ENCODE peak calls at places on chromosomes 7 and 10, in four cellular contexts. D, E, A and K are unnamed samples.

GRCh38 chr10:79112898-79113431 is 44.2 kb downstream of the ZMIZ1 start:
- DNase-seq in A (no peak), D (peak; percentile 92), E (peak; percentile 36), K (no peak)

GRCh38 chr10:97168645-97169044 is 17.1 kb downstream of the SLIT1 start:
- DNase-seq in A (no peak), D (no peak), E (no peak), K (no peak)

GRCh38 chr7:131147604-131148003 is 180.1 kb upstream of the MKLN1 start:
- DNase-seq in E (no peak), D (no peak), A (no peak), K (no peak)

GRCh38 chr10:80612261-80612660 is 74.6 kb downstream of the SH2D4B start:
- DNase-seq in A (no peak), D (no peak), E (no peak), K (no peak)

GRCh38 chr10:87608756-87609155 is 50.9 kb upstream of the PAPSS2 start:
- DNase-seq in E (no peak), A (no peak), D (no peak), K (no peak)

GRCh38 chr10:78413294-78414055 is 379.8 kb downstream of the RPS24 start:
- DNase-seq in E (no peak), D (peak; percentile 31), A (no peak), K (no peak)

GRCh38 chr7:1696671-1697498 is 26.8 kb downstream of the ELFN1 start:
- DNase-seq in D (no peak), A (no peak), E (no peak), K (no peak)

GRCh38 chr10:127999801-128000200 is 92.9 kb downstream of the PTPRE start:
- DNase-seq in A (no peak), E (no peak), D (no peak), K (no peak)

GRCh38 chr7:97555845-97556431 is 175.9 kb upstream of the TAC1 start:
- DNase-seq in E (no peak), A (no peak), D (no peak), K (no peak)

GRCh38 chr10:7260912-7261700 is 149.7 kb downstream of the SFMBT2 start:
- DNase-seq in A (no peak), D (peak; percentile 65), E (no peak), K (no peak)

GRCh38 chr7:151115121-151115835 is 29.0 kb downstream of the AGAP3 start:
- DNase-seq in E (peak; percentile 15), D (peak; percentile 28), A (no peak), K (no peak)

GRCh38 chr7:130371059-130371458 is 9.2 kb upstream of the CPA1 start:
- DNase-seq in A (no peak), E (no peak), D (peak; percentile 52), K (no peak)

GRCh38 chr10:34764347-34764991 is 50.6 kb downstream of the PARD3 start:
- DNase-seq in A (no peak), E (no peak), D (no peak), K (no peak)

GRCh38 chr7:85529197-85529596 is 342.3 kb upstream of the SEMA3D start:
- DNase-seq in E (peak; percentile 11), A (no peak), D (peak; percentile 44), K (no peak)

DNA sequence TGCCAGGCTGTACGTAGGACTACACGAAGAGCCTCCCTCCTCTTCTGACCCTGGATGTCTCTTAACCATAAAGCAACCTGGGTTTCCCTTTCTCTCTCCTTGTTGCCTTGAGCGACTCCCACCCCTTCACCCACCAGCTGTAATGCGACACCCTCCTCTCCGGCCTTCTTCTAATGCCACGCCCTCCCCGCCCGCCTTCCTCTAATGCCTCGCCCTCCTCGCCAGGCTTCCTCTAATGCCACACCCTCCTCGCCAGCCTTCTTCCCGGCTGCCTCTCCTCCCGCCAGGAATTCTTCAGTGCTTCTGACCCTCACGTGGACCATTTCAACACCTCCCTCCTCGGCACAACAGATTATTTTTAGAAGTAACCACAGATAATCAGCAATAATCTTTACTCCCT is 348.5 kb upstream of the SHH start:
- DNase-seq in E (no peak), A (no peak), D (no peak), K (peak; percentile 36)
- TF ChIP-seq FOS in E (no peak), A (no peak), D (no peak), K (no peak)

GRCh38 chr10:63221950-63222349 is 88.8 kb downstream of the NRBF2 start:
- DNase-seq in E (no peak), D (no peak), A (no peak), K (no peak)

GRCh38 chr10:63214586-63214985 is 81.5 kb downstream of the NRBF2 start:
- DNase-seq in D (peak; percentile 11), A (no peak), E (no peak), K (no peak)

GRCh38 chr10:63219749-63220148 is 86.6 kb downstream of the NRBF2 start:
- DNase-seq in A (no peak), D (no peak), E (no peak), K (no peak)

GRCh38 chr10:63213489-63213888 is 80.4 kb downstream of the NRBF2 start:
- DNase-seq in A (no peak), D (no peak), E (no peak), K (no peak)

DNA sequence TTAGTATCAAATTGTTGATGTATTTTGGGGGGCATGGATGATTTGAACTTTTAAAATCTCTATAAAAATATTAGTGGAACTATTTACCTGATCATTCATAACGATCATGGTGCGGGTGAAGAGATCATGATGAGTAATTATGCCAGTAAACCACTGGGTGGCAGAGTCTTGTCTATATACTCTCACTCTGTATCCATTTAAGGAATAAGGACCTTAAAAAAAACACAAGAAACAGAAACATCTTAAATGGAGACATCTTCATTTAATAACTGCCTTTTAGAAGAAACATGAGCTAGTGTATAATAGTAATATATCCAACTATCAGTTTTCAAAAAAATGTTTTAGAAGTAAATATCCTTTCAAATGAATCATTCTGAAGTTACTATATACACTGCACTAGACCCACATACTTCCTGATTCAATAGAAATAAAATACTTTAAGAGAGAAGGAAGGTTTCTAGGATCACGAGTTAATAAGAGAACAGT is 84.0 kb downstream of the NRBF2 start:
- DNase-seq in A (no peak), E (peak; percentile 74), D (peak; percentile 77), K (peak; percentile 61)
- TF ChIP-seq FOS in A (no peak), E (no peak), D (no peak), K (no peak)

DNA sequence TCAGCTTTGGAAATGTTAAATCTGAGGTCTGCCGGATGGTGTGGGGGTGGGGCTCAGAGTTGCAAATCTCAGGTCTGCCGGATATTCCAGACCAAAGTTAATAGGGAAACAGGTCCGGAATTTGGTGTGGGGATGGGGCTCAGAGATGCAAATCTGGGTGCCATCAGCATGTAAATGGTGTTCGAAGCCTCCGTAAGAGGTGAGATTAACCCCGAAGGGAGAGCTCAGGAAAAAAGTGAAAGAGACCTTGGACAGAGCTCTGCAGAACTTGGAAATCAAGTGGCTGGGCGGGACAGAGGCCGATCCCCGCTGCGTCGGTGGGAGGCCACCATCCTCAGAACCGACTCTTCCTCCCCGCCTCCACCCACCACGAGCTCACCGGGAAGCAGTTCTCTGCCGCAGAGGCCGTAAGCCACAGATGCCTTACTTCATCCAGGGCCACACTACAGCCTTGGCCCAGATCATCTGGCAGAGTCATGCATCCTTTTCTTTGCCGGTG is 1.7 kb upstream of the SEPHS1 start:
- DNase-seq in D (peak; percentile 54), E (peak; percentile 48), A (no peak), K (peak; percentile 27)
- TF ChIP-seq FOS in D (no peak), E (no peak), A (no peak), K (no peak)

DNA sequence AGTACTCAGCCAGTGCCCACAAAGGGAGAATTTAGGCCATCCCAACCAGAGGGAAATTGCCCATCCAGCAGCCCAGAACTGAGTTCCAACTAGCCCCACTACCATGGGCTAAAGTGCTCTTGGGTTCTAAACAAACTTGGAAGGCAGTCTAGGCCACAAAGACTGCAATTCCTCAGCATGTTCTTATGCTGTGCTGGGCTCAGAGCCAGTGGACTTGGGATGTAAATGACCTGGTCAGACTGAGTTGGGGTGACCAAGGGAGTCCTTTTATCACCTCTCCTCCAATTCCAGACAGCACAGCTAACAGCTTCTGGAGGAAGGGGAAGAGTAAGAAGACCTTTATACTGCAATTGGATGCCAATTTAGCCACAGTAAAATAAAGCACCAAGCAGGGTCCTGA is 607.2 kb upstream of the KCND2 start:
- DNase-seq in D (peak; percentile 2), E (no peak), A (no peak), K (no peak)
- TF ChIP-seq FOS in D (no peak), E (no peak), A (no peak), K (no peak)